ENCODE peak calls at places on chromosome X, in ten cellular contexts. S is iPS DF 6.9; R is effector memory CD4-positive, alpha-beta T cell; A is mucosa of descending colon; M is Karpas-422; V is heart right ventricle; F is GM23248; Y is CD4-positive, CD25-positive, alpha-beta regulatory T cell; D is IMR-90; B is lung. Z is an unnamed sample. For H3K36me3, the result is how much of the 10 kb centered on the place peaks cover.

GRCh38 chrX:65127804-65128203 is 151.6 kb upstream of the ZC4H2 start:
- DNase-seq in M (no peak), Y (peak), S (no peak), V (peak), B (no peak), R (no peak), A (no peak), D (no peak), F (peak), Z (no peak)

GRCh38 chrX:50343917-50344316 is 126.7 kb downstream of the DGKK start:
- DNase-seq in F (no peak), R (no peak), Y (no peak), B (no peak), A (no peak), M (no peak), D (no peak), S (no peak), V (no peak), Z (no peak)

GRCh38 chrX:23008431-23009099 is 8.8 kb downstream of the DDX53 start:
- DNase-seq in R (no peak), D (peak), V (no peak), M (peak), S (no peak), Y (no peak), A (no peak), F (peak), B (no peak), Z (peak)

GRCh38 chrX:42422961-42423360 is 355.0 kb downstream of the PPP1R2C start:
- DNase-seq in Y (no peak), D (no peak), R (no peak), V (no peak), M (no peak), S (no peak), B (no peak), F (no peak), A (no peak), Z (no peak)

GRCh38 chrX:18898517-18898916 is 85.4 kb downstream of the PHKA2 start:
- DNase-seq in R (no peak), B (no peak), M (no peak), Y (no peak), S (no peak), F (no peak), A (no peak), D (no peak), V (no peak), Z (no peak)

GRCh38 chrX:20463296-20464075 is 196.8 kb upstream of the RPS6KA3 start:
- DNase-seq in D (no peak), A (no peak), M (no peak), R (no peak), B (no peak), S (no peak), Y (no peak), V (no peak), F (no peak), Z (no peak)

GRCh38 chrX:46588263-46588662 is 14.7 kb downstream of the CHST7 start:
- DNase-seq in F (peak), A (no peak), S (no peak), V (peak), Y (peak), D (peak), M (no peak), B (no peak), R (peak), Z (peak)

GRCh38 chrX:134460005-134460860 is at the start of gene HPRT1:
- DNase-seq in R (peak), M (peak), S (peak), A (peak), B (peak), D (peak), Y (peak), F (peak), V (peak), Z (peak)

GRCh38 chrX:71301195-71301924 is at the start of gene ITGB1BP2:
- DNase-seq in F (peak), B (no peak), V (peak), R (no peak), Y (no peak), A (no peak), S (no peak), M (no peak), D (peak), Z (peak)

GRCh38 chrX:133475521-133475920 is 60.2 kb upstream of the GPC4 start:
- DNase-seq in Y (no peak), B (no peak), V (peak), D (no peak), S (no peak), R (no peak), F (no peak), M (no peak), A (no peak), Z (no peak)

GRCh38 chrX:19810809-19811208 is 76.6 kb downstream of the SH3KBP1 start:
- DNase-seq in S (no peak), M (no peak), R (no peak), D (peak), F (peak), Y (no peak), A (no peak), V (no peak), B (no peak), Z (peak)

GRCh38 chrX:10074241-10074941 is 82.4 kb upstream of the CLCN4 start:
- DNase-seq in M (no peak), B (no peak), F (no peak), Y (no peak), V (no peak), D (no peak), R (no peak), S (no peak), A (no peak), Z (no peak)

GRCh38 chrX:45860450-45860849 is 659.8 kb upstream of the DIPK2B start:
- DNase-seq in R (no peak), S (no peak), F (no peak), Y (no peak), D (no peak), V (no peak), A (no peak), M (no peak), B (no peak), Z (no peak)

GRCh38 chrX:31497086-31497485 is 425.2 kb upstream of the FTHL17 start:
- DNase-seq in D (peak), V (no peak), S (no peak), Y (no peak), A (no peak), B (no peak), M (no peak), R (no peak), F (peak), Z (no peak)

GRCh38 chrX:45710081-45710801 is 509.6 kb upstream of the DIPK2B start:
- DNase-seq in S (no peak), V (no peak), M (no peak), Y (no peak), A (no peak), D (peak), R (no peak), B (no peak), F (peak), Z (no peak)

GRCh38 chrX:43881410-43882293 is 598 bp downstream of the MAOB start:
- DNase-seq in V (no peak), A (no peak), M (no peak), R (no peak), B (no peak), F (peak), Y (no peak), S (no peak), D (no peak), Z (no peak)

GRCh38 chrX:95346854-95347253 is 1337.8 kb upstream of the DIAPH2 start:
- DNase-seq in Y (no peak), R (no peak), M (peak), D (peak), S (no peak), F (peak), B (no peak), V (no peak), A (no peak), Z (no peak)

GRCh38 chrX:47483310-47484268 is 567 bp upstream of the ZNF41 start:
- DNase-seq in M (peak), A (no peak), S (no peak), F (peak), Y (no peak), D (peak), V (peak), B (no peak), R (no peak), Z (peak)

GRCh38 chrX:81120936-81121351 is 80.8 kb downstream of the HMGN5 start:
- DNase-seq in B (peak), S (no peak), V (peak), A (no peak), Y (peak), F (peak), R (no peak), D (peak), M (peak), Z (peak)

GRCh38 chrX:124045109-124045508 is 83.6 kb downstream of the STAG2 start:
- DNase-seq in B (no peak), S (no peak), Y (no peak), M (no peak), R (no peak), V (no peak), D (peak), F (peak), A (no peak), Z (no peak)

GRCh38 chrX:125678258-125678657 is 358.6 kb downstream of the TEX13C start:
- DNase-seq in M (no peak), A (no peak), V (no peak), Y (no peak), F (no peak), S (no peak), D (no peak), R (no peak), B (no peak), Z (peak)

GRCh38 chrX:13607996-13608365 is 38.6 kb downstream of the EGFL6 start:
- DNase-seq in A (no peak), Y (no peak), M (no peak), R (no peak), S (no peak), B (no peak), V (no peak), D (no peak), F (no peak), Z (no peak)

GRCh38 chrX:20397587-20397986 is 130.9 kb upstream of the RPS6KA3 start:
- DNase-seq in R (no peak), B (no peak), D (no peak), A (no peak), F (no peak), V (no peak), Y (no peak), M (no peak), S (no peak), Z (no peak)

GRCh38 chrX:22095306-22095705 is 63.2 kb downstream of the PHEX start:
- DNase-seq in V (peak), M (no peak), R (no peak), B (peak), A (no peak), D (peak), F (peak), Y (no peak), S (no peak), Z (no peak)

GRCh38 chrX:47497274-47497673 is 14.3 kb upstream of the ZNF41 start:
- DNase-seq in A (no peak), D (peak), M (peak), F (peak), V (no peak), R (no peak), S (no peak), Y (no peak), B (no peak), Z (no peak)

GRCh38 chrX:47828984-47829383 is 7.7 kb upstream of the ZNF81 start:
- DNase-seq in Y (no peak), R (no peak), A (no peak), D (no peak), S (no peak), F (no peak), B (no peak), V (no peak), M (no peak), Z (no peak)

GRCh38 chrX:47217121-47217851 is 1.2 kb upstream of the CDK16 start:
- DNase-seq in R (no peak), F (peak), B (peak), S (no peak), D (peak), M (peak), Y (no peak), V (peak), A (no peak), Z (no peak)

GRCh38 chrX:8374041-8374825 is 90.4 kb upstream of the VCX3B start:
- DNase-seq in D (no peak), B (no peak), Y (no peak), R (no peak), V (no peak), S (no peak), F (no peak), A (no peak), M (no peak), Z (no peak)

GRCh38 chrX:123173833-123174232 is 10.2 kb upstream of the GRIA3 start:
- DNase-seq in S (no peak), M (peak), A (no peak), Y (no peak), V (no peak), F (no peak), D (no peak), B (no peak), R (no peak), Z (peak)

GRCh38 chrX:101022020-101022419 is 29.9 kb downstream of the TRMT2B start:
- DNase-seq in F (no peak), V (no peak), A (no peak), D (no peak), S (no peak), M (no peak), R (no peak), Y (no peak), B (no peak), Z (no peak)

GRCh38 chrX:34656467-34656841 is 631 bp downstream of the TMEM47 start:
- DNase-seq in M (no peak), V (no peak), F (peak), B (no peak), S (no peak), D (no peak), R (no peak), Y (no peak), A (peak), Z (no peak)

GRCh38 chrX:40107291-40108083 is 9.7 kb upstream of the BCOR start:
- DNase-seq in S (no peak), M (no peak), D (no peak), Y (no peak), F (peak), V (peak), A (peak), B (no peak), R (no peak), Z (peak)

GRCh38 chrX:69263421-69263820 is 98.2 kb upstream of the PJA1 start:
- DNase-seq in A (no peak), F (no peak), V (no peak), Y (no peak), M (no peak), R (no peak), B (no peak), S (no peak), D (no peak), Z (peak)
- H3K4me3 ChIP-seq in A (no peak), F (no peak), V (no peak), Y (no peak), M (no peak), R (no peak), B (no peak), S (no peak), D (no peak), Z (no peak)

DNA sequence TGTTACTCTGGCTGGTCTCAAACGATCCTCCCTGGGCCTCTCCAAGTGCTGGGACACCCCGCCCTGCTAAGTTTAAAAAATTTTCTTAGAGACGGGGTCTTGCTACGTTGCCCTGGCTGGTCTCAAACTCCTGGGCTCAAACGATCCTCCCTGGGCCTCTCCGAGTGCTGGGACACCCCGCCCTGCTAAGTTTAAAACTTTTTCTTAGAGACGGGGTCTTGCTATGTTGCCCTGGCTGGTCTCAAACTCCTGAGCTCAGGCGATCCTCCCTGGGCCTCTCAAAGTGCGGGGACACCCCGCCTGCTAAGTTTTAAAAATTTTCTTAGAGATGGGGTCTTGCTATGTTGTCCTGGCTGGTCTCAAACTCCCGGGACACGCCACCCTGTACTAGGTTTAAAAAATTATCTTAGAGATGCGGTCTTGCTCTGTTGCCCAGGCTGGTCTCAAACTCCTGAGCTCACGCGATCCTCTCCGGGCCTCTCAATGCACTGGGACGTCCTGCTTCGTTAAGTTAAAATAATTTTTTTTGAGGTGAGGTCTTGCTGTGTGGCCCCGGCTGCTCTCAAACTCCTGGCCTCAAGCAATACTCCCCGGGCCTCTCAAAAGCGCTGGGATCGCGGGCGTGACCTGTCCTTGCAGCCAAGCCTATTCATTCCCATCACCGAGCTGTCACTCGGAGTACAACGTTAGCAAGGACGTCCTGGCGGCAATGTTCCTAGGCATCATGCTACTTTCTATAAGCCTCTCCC is 1.1 kb downstream of the SLC25A6 start:
- DNase-seq in F (peak), A (peak), S (no peak), V (no peak), B (no peak), Y (no peak), R (peak), M (no peak), D (no peak), Z (no peak)
- H3K36me3 ChIP-seq in F (under half), A (under half), S (under half), V (under half), B (under half), Y (under half), R (under half), M (half or more), D (under half), Z (half or more)

GRCh38 chrX:2587146-2587545 is 86.4 kb upstream of the DHRSX start:
- DNase-seq in F (no peak), D (no peak), Y (no peak), R (no peak), A (no peak), B (no peak), M (no peak), V (no peak), S (no peak), Z (no peak)

GRCh38 chrX:2581296-2581695 is 80.5 kb upstream of the DHRSX start:
- DNase-seq in D (no peak), M (no peak), F (no peak), S (no peak), V (no peak), B (no peak), A (no peak), Y (no peak), R (no peak), Z (no peak)

GRCh38 chrX:2584659-2585470 is 84.1 kb upstream of the DHRSX start:
- DNase-seq in A (no peak), R (no peak), V (no peak), B (no peak), F (no peak), D (no peak), Y (no peak), M (no peak), S (no peak), Z (no peak)

GRCh38 chrX:2584216-2584615 is 83.4 kb upstream of the DHRSX start:
- DNase-seq in V (no peak), D (no peak), R (no peak), B (no peak), M (no peak), F (no peak), A (no peak), Y (no peak), S (no peak), Z (no peak)

DNA sequence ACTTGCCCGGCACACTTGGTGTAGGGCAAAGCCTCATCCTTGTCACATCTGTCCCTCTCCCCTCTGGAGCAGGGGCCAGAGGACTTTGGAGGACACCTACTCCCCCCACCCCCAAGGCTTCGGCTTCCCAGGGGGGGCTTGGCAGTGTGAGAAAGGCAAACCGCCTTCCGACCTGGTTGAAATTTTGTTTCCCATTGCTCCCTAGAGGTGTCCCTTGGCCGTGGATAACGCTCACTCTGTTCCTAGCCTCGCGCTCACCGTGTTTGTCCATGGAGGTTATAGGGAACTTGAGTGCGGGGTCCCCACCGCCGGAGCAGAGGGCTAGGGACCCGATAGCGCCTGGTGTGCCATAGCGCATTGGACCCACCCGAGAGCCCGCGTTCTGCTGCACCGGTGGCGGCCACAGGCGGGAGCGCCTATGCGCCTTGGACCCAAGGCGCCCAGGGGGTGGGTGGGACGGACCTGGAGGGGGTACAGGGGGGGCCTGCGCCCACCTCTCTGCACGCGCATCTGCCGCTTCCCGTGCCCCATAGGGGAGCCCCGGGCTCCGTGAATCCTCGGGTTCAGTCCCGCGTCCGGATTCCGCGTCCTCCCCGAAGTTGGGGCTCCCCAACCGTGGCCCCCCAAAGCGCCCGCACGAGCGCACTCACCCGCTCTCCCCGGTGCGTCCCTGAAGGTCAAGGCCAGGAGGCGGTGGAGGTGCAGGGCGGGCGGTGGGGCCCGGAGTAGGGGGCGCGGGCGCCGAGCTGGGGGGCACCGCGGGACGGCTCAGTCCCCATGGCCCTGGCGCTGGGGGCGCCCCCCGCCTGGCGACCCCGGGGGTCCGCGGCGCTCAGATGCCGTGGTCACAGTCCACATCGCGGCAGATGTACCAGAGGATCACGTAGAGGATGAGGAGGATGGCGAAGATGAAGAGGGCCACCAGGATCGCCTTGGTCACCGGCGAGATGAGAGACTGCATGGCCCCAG is 82.7 kb upstream of the DHRSX start:
- DNase-seq in S (no peak), Y (no peak), F (no peak), V (no peak), A (no peak), M (no peak), B (no peak), D (no peak), R (no peak), Z (peak)
- H3K4me3 ChIP-seq in S (peak), Y (no peak), F (no peak), V (no peak), A (no peak), M (no peak), B (no peak), D (no peak), R (no peak), Z (peak)

GRCh38 chrX:73830489-73831414 is 267.8 kb downstream of the CHIC1 start:
- DNase-seq in R (no peak), D (no peak), Y (no peak), M (no peak), S (no peak), B (no peak), V (no peak), A (no peak), F (no peak), Z (no peak)
- H3K36me3 ChIP-seq in R (under half), D (under half), Y (under half), M (under half), S (under half), B (under half), V (under half), A (under half), F (under half), Z (under half)

DNA sequence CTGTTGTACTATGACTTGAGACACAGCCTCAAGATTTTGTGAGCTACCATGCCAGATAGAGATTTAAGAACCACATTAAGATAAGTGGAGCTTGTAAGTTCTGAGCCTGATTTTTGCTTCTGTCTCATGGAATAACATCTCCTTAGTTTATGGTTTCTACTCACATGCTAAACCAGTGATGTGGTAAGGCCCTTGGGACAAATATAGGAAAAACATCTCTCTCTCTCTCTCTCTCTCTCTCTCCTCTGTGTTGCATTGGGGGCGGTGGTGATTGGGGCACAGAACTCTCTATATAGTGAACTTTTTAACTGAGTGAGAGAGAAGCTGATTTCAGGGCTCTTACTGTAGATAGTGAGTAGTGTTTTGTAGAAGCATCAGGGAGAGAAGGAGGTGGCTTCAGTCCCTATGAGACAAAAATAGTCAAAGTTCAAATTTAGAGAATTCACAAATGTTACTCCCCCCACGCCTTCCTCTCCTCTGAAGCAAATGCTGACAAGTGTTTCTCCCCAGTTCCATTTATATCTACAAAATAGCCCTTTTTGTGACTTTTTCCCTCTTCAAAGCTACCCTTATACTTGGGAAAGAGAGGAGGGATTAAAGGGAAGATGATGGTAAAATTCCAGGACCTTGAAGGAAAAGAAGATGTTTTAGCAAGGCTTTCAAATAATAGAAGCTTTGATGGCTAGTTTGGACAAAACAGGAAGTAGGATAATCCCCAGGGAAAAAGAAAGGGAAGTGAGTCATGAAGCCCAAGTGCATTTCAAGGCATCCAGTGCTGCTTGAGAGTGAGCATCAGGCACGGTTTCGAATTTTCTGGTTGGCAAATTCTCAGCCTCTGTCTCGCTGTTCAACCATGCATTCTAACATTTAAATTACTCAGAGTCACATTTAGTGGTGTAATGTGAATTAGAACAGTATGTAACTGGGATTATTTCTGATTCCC is 134.3 kb upstream of the AP1S2 start:
- DNase-seq in V (peak), M (peak), F (peak), Y (no peak), R (no peak), S (no peak), B (no peak), A (no peak), D (peak), Z (no peak)
- H3K4me3 ChIP-seq in V (no peak), M (peak), F (no peak), Y (no peak), R (no peak), S (no peak), B (no peak), A (no peak), D (no peak), Z (no peak)

Z was measured in HAP-1.